ENCODE peak calls at places on chromosomes 7 and 10, in four cellular contexts. One of them, this sample, is unnamed.

GRCh38 chr7:152464312-152465117 is 28.7 kb upstream of the KMT2C start:
- DNase-seq in tibial artery: peak
- DNase-seq in stomach: peak
- DNase-seq in aorta: peak
- DNase-seq in this sample: peak

GRCh38 chr7:19491821-19492452 is 216.9 kb downstream of the POLR1F start:
- DNase-seq in tibial artery: no peak
- DNase-seq in stomach: no peak
- DNase-seq in aorta: no peak
- DNase-seq in this sample: no peak

GRCh38 chr10:117673208-117673607 is 130.7 kb downstream of the EMX2 start:
- DNase-seq in tibial artery: no peak
- DNase-seq in stomach: no peak
- DNase-seq in aorta: no peak
- DNase-seq in this sample: no peak

GRCh38 chr7:104946338-104946737 is 67.7 kb upstream of the KMT2E start:
- DNase-seq in tibial artery: no peak
- DNase-seq in stomach: no peak
- DNase-seq in aorta: no peak
- DNase-seq in this sample: no peak

GRCh38 chr10:12432402-12433189 is 83.2 kb downstream of the CAMK1D start:
- DNase-seq in tibial artery: peak
- DNase-seq in stomach: no peak
- DNase-seq in aorta: no peak
- DNase-seq in this sample: peak

GRCh38 chr7:151120896-151121295 is 34.6 kb downstream of the AGAP3 start:
- DNase-seq in tibial artery: no peak
- DNase-seq in stomach: no peak
- DNase-seq in aorta: no peak
- DNase-seq in this sample: no peak

GRCh38 chr7:141328290-141328689 is 222.9 kb upstream of the AGK start:
- DNase-seq in tibial artery: no peak
- DNase-seq in stomach: no peak
- DNase-seq in aorta: no peak
- DNase-seq in this sample: no peak

GRCh38 chr7:52017802-52018679 is 701.4 kb upstream of the COBL start:
- DNase-seq in tibial artery: no peak
- DNase-seq in stomach: peak
- DNase-seq in aorta: no peak
- DNase-seq in this sample: peak

GRCh38 chr10:80444646-80445319 is 9.3 kb upstream of the TSPAN14 start:
- DNase-seq in tibial artery: peak
- DNase-seq in stomach: peak
- DNase-seq in aorta: peak
- DNase-seq in this sample: peak

GRCh38 chr7:119522263-119522662 is 750.7 kb upstream of the KCND2 start:
- DNase-seq in tibial artery: no peak
- DNase-seq in stomach: no peak
- DNase-seq in aorta: no peak
- DNase-seq in this sample: no peak

GRCh38 chr10:76643465-76643864 is 994.1 kb downstream of the KCNMA1 start:
- DNase-seq in tibial artery: peak
- DNase-seq in stomach: no peak
- DNase-seq in aorta: peak
- DNase-seq in this sample: no peak

GRCh38 chr7:30799206-30799975 is 28.2 kb downstream of the MINDY4 start:
- DNase-seq in tibial artery: peak
- DNase-seq in stomach: no peak
- DNase-seq in aorta: peak
- DNase-seq in this sample: no peak

GRCh38 chr10:130871406-130871805 is 440.1 kb downstream of the TCERG1L start:
- DNase-seq in tibial artery: no peak
- DNase-seq in stomach: no peak
- DNase-seq in aorta: no peak
- DNase-seq in this sample: no peak

GRCh38 chr7:94300176-94300835 is 94.4 kb upstream of the COL1A2 start:
- DNase-seq in tibial artery: no peak
- DNase-seq in stomach: no peak
- DNase-seq in aorta: no peak
- DNase-seq in this sample: no peak

GRCh38 chr10:80468002-80468401 is 13.9 kb downstream of the TSPAN14 start:
- DNase-seq in tibial artery: peak
- DNase-seq in stomach: peak
- DNase-seq in aorta: peak
- DNase-seq in this sample: peak

GRCh38 chr10:19826712-19827111 is 10.5 kb downstream of the PLXDC2 start:
- DNase-seq in tibial artery: no peak
- DNase-seq in stomach: no peak
- DNase-seq in aorta: no peak
- DNase-seq in this sample: peak

GRCh38 chr7:143068446-143068845 is 16.3 kb downstream of the OR6V1 start:
- DNase-seq in tibial artery: no peak
- DNase-seq in stomach: no peak
- DNase-seq in aorta: no peak
- DNase-seq in this sample: no peak
- H3K4me3 ChIP-seq in tibial artery: no peak
- H3K4me3 ChIP-seq in stomach: no peak
- H3K4me3 ChIP-seq in aorta: no peak
- H3K4me3 ChIP-seq in this sample: no peak

GRCh38 chr10:73485320-73485719 is 10.5 kb downstream of the PPP3CB start:
- DNase-seq in tibial artery: no peak
- DNase-seq in stomach: no peak
- DNase-seq in aorta: no peak
- DNase-seq in this sample: no peak
- H3K27ac ChIP-seq in tibial artery: no peak
- H3K27ac ChIP-seq in stomach: no peak
- H3K27ac ChIP-seq in aorta: no peak
- H3K27ac ChIP-seq in this sample: no peak

GRCh38 chr7:114986805-114987204 is 64.9 kb downstream of the MDFIC start:
- DNase-seq in tibial artery: no peak
- DNase-seq in stomach: no peak
- DNase-seq in aorta: no peak
- DNase-seq in this sample: no peak

GRCh38 chr7:114986181-114986800 is 64.4 kb downstream of the MDFIC start:
- DNase-seq in tibial artery: no peak
- DNase-seq in stomach: no peak
- DNase-seq in aorta: no peak
- DNase-seq in this sample: no peak

GRCh38 chr7:114988755-114989154 is 66.9 kb downstream of the MDFIC start:
- DNase-seq in tibial artery: no peak
- DNase-seq in stomach: no peak
- DNase-seq in aorta: peak
- DNase-seq in this sample: no peak

GRCh38 chr7:114989531-114989930 is 67.6 kb downstream of the MDFIC start:
- DNase-seq in tibial artery: no peak
- DNase-seq in stomach: no peak
- DNase-seq in aorta: no peak
- DNase-seq in this sample: no peak

GRCh38 chr7:114988035-114988434 is 66.1 kb downstream of the MDFIC start:
- DNase-seq in tibial artery: no peak
- DNase-seq in stomach: no peak
- DNase-seq in aorta: no peak
- DNase-seq in this sample: no peak
- H3K4me3 ChIP-seq in tibial artery: no peak
- H3K4me3 ChIP-seq in stomach: no peak
- H3K4me3 ChIP-seq in aorta: no peak
- H3K4me3 ChIP-seq in this sample: no peak

DNA sequence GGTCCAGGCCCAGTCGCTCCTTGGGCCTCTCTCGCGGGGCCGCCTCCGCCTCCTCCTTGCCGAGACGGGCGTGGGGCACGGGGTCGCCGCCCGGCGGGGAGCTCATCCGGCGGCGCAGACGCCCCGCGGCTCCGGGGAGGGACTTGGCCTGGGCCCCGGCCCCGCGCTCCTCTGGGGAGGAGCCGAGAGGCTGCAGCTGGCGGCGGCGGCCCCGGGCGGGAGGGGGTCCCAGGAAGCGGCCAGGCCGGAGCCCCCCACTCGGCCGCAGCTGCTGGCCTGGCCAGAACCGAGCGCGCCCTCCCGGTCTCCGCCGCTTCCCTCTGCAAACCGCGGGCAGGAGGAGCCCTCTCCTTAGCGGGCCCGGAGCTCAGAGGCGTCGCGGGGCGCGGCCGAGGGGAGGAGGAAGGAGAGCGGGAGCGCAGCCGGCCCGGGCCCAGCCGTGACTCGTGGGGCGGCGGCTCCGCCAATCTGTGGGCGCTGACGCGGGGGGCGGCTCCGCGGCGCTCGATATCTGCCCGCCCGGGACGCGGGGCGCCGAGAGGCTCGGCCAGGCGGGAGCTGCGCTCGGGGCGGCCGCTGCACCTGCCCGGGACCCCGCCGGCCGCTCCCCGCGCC is at the start of gene FAM20C:
- DNase-seq in tibial artery: peak
- DNase-seq in stomach: peak
- DNase-seq in aorta: peak
- DNase-seq in this sample: peak
- H3K27ac ChIP-seq in tibial artery: peak
- H3K27ac ChIP-seq in stomach: peak
- H3K27ac ChIP-seq in aorta: no peak
- H3K27ac ChIP-seq in this sample: peak

DNA sequence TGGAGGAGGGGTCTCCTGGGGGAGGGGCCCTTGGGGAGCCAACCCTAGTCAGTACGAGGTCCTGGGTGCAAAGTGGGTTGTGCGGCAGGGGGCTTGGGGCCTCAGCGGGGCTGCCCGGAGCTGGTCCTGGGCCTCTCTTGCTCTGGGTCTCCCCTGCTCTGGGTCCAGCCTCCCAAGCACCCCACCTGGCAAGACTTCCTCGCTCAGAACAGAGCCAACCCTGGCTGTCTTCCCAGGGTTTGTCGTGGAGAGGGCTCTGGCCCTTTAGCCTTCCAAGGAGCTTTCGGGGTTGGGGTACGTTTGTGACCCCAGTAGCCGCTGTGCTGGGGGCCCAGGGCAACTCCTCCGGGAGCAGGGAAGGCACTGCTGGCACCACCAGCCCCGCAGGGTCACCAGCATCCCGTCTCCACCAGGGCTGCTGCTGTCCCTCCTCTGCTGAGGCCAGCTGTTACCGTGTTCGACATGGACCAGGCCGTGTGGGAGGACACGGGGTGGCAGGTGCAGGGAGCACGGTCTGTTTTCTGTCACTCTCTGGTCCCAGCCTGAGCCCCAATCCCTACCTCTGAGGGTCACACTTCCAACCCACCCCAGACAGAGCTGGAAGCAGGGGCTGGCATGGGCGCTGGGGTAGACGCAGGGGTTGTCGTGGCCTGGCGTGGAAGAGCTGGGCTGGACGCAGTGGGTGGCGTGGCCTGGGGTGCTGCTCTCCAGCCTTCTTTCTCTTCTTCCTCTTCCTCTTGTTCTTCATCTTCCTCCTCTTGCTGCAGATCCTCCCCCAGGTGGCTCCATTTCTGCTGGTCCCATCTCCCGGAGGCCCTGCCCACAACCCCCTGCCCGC is 22.9 kb downstream of the PWWP2B start:
- DNase-seq in tibial artery: no peak
- DNase-seq in stomach: peak
- DNase-seq in aorta: no peak
- DNase-seq in this sample: no peak
- H3K4me3 ChIP-seq in tibial artery: no peak
- H3K4me3 ChIP-seq in stomach: no peak
- H3K4me3 ChIP-seq in aorta: no peak
- H3K4me3 ChIP-seq in this sample: no peak

GRCh38 chr10:71731791-71732190 is 12.2 kb upstream of the C10orf105 start:
- DNase-seq in tibial artery: no peak
- DNase-seq in stomach: no peak
- DNase-seq in aorta: no peak
- DNase-seq in this sample: no peak

GRCh38 chr10:71736570-71737355 is 17.2 kb upstream of the C10orf105 start:
- DNase-seq in tibial artery: no peak
- DNase-seq in stomach: peak
- DNase-seq in aorta: no peak
- DNase-seq in this sample: peak

GRCh38 chr10:71737356-71738172 is 18.0 kb upstream of the C10orf105 start:
- DNase-seq in tibial artery: no peak
- DNase-seq in stomach: no peak
- DNase-seq in aorta: no peak
- DNase-seq in this sample: no peak

GRCh38 chr10:71735709-71736569 is 16.4 kb upstream of the C10orf105 start:
- DNase-seq in tibial artery: no peak
- DNase-seq in stomach: peak
- DNase-seq in aorta: peak
- DNase-seq in this sample: peak

DNA sequence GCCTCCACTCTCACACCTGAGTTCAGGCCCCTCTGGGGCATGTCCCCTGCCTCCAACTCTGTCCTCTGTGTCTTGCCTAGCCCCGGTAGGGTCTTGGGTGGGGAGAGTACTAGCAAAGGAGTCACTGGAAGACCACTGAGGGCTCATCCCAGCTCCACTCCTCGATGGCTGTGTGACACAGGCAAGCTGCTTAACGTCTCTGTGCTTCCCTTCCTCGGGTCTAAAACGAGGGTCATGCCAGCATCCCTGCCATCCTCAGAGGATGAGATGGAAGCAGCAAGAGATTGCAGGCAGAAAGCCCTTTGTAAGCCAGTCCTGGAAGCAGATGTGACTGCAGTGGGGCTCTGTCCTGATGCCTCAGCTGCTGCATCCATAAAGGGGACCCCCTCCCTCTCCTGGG is 15.2 kb upstream of the C10orf105 start:
- DNase-seq in tibial artery: no peak
- DNase-seq in stomach: no peak
- DNase-seq in aorta: no peak
- DNase-seq in this sample: no peak
- H3K27ac ChIP-seq in tibial artery: no peak
- H3K27ac ChIP-seq in stomach: peak
- H3K27ac ChIP-seq in aorta: no peak
- H3K27ac ChIP-seq in this sample: no peak

GRCh38 chr7:101121996-101122932 is 4.6 kb upstream of the SERPINE1 start:
- DNase-seq in tibial artery: peak
- DNase-seq in stomach: peak
- DNase-seq in aorta: peak
- DNase-seq in this sample: peak
- H3K4me3 ChIP-seq in tibial artery: peak
- H3K4me3 ChIP-seq in stomach: peak
- H3K4me3 ChIP-seq in aorta: no peak
- H3K4me3 ChIP-seq in this sample: peak